ENCODE peak calls at places on chromosome 22, in ten cellular contexts. One of them, this sample, is unnamed.

GRCh38 chr22:44392446-44392921 is 79.7 kb upstream of the SHISAL1 start:
- DNase-seq in A549: no peak
- DNase-seq in DMS 273 treated with DMSO at 0.1 percent for 48 hours: no peak
- DNase-seq in HCEC 1CT: no peak
- DNase-seq in activated CD4-positive, alpha-beta T cell treated with anti-CD3 and anti-CD28 coated beads for 24 hours: no peak
- DNase-seq in H9: peak; percentile 21
- DNase-seq in activated T-helper 1 cell treated with Interleukin-2 at 50 U/mL for 16 hours: no peak
- DNase-seq in pulmonary artery endothelial cell: no peak
- DNase-seq in stimulated activated CD4-positive, alpha-beta T cell treated with anti-CD3 and anti-CD28 coated beads, Interleukin-1b, Interleukin-23, amount 100 ng/mL, for 1 hour: no peak
- DNase-seq in cardiac septum: peak; percentile 36
- DNase-seq in this sample: no peak

GRCh38 chr22:21624120-21624879 is 5.5 kb downstream of the YDJC start:
- DNase-seq in pulmonary artery endothelial cell: no peak
- DNase-seq in A549: peak; percentile 31
- DNase-seq in activated T-helper 1 cell treated with Interleukin-2 at 50 U/mL for 16 hours: no peak
- DNase-seq in HCEC 1CT: peak; percentile 18
- DNase-seq in activated CD4-positive, alpha-beta T cell treated with anti-CD3 and anti-CD28 coated beads for 24 hours: peak; percentile 43
- DNase-seq in stimulated activated CD4-positive, alpha-beta T cell treated with anti-CD3 and anti-CD28 coated beads, Interleukin-1b, Interleukin-23, amount 100 ng/mL, for 1 hour: no peak
- DNase-seq in cardiac septum: no peak
- DNase-seq in DMS 273 treated with DMSO at 0.1 percent for 48 hours: no peak
- DNase-seq in H9: peak; percentile 72
- DNase-seq in this sample: no peak

GRCh38 chr22:23246982-23247766 is 66.9 kb downstream of the BCR start:
- DNase-seq in A549: no peak
- DNase-seq in DMS 273 treated with DMSO at 0.1 percent for 48 hours: no peak
- DNase-seq in cardiac septum: no peak
- DNase-seq in activated CD4-positive, alpha-beta T cell treated with anti-CD3 and anti-CD28 coated beads for 24 hours: no peak
- DNase-seq in pulmonary artery endothelial cell: no peak
- DNase-seq in activated T-helper 1 cell treated with Interleukin-2 at 50 U/mL for 16 hours: no peak
- DNase-seq in H9: no peak
- DNase-seq in HCEC 1CT: no peak
- DNase-seq in stimulated activated CD4-positive, alpha-beta T cell treated with anti-CD3 and anti-CD28 coated beads, Interleukin-1b, Interleukin-23, amount 100 ng/mL, for 1 hour: no peak
- DNase-seq in this sample: no peak

GRCh38 chr22:20118572-20119020 is 1.6 kb upstream of the TRMT2A start:
- DNase-seq in cardiac septum: no peak
- DNase-seq in pulmonary artery endothelial cell: no peak
- DNase-seq in stimulated activated CD4-positive, alpha-beta T cell treated with anti-CD3 and anti-CD28 coated beads, Interleukin-1b, Interleukin-23, amount 100 ng/mL, for 1 hour: no peak
- DNase-seq in DMS 273 treated with DMSO at 0.1 percent for 48 hours: no peak
- DNase-seq in H9: no peak
- DNase-seq in HCEC 1CT: no peak
- DNase-seq in activated CD4-positive, alpha-beta T cell treated with anti-CD3 and anti-CD28 coated beads for 24 hours: no peak
- DNase-seq in A549: no peak
- DNase-seq in activated T-helper 1 cell treated with Interleukin-2 at 50 U/mL for 16 hours: no peak
- DNase-seq in this sample: no peak

GRCh38 chr22:28922540-28923244 is 39.3 kb downstream of the ZNRF3 start:
- DNase-seq in HCEC 1CT: no peak
- DNase-seq in activated CD4-positive, alpha-beta T cell treated with anti-CD3 and anti-CD28 coated beads for 24 hours: no peak
- DNase-seq in activated T-helper 1 cell treated with Interleukin-2 at 50 U/mL for 16 hours: no peak
- DNase-seq in A549: no peak
- DNase-seq in DMS 273 treated with DMSO at 0.1 percent for 48 hours: no peak
- DNase-seq in pulmonary artery endothelial cell: no peak
- DNase-seq in cardiac septum: no peak
- DNase-seq in H9: no peak
- DNase-seq in stimulated activated CD4-positive, alpha-beta T cell treated with anti-CD3 and anti-CD28 coated beads, Interleukin-1b, Interleukin-23, amount 100 ng/mL, for 1 hour: no peak
- DNase-seq in this sample: no peak

GRCh38 chr22:36762687-36763260 is 13.1 kb downstream of the IFT27 start:
- DNase-seq in activated T-helper 1 cell treated with Interleukin-2 at 50 U/mL for 16 hours: no peak
- DNase-seq in pulmonary artery endothelial cell: no peak
- DNase-seq in stimulated activated CD4-positive, alpha-beta T cell treated with anti-CD3 and anti-CD28 coated beads, Interleukin-1b, Interleukin-23, amount 100 ng/mL, for 1 hour: no peak
- DNase-seq in HCEC 1CT: no peak
- DNase-seq in activated CD4-positive, alpha-beta T cell treated with anti-CD3 and anti-CD28 coated beads for 24 hours: no peak
- DNase-seq in A549: no peak
- DNase-seq in cardiac septum: peak; percentile 81
- DNase-seq in DMS 273 treated with DMSO at 0.1 percent for 48 hours: no peak
- DNase-seq in H9: peak; percentile 14
- DNase-seq in this sample: no peak

GRCh38 chr22:37175414-37176144 is 12.5 kb downstream of the C1QTNF6 start:
- DNase-seq in pulmonary artery endothelial cell: no peak
- DNase-seq in DMS 273 treated with DMSO at 0.1 percent for 48 hours: no peak
- DNase-seq in H9: no peak
- DNase-seq in HCEC 1CT: no peak
- DNase-seq in stimulated activated CD4-positive, alpha-beta T cell treated with anti-CD3 and anti-CD28 coated beads, Interleukin-1b, Interleukin-23, amount 100 ng/mL, for 1 hour: no peak
- DNase-seq in activated CD4-positive, alpha-beta T cell treated with anti-CD3 and anti-CD28 coated beads for 24 hours: no peak
- DNase-seq in A549: no peak
- DNase-seq in activated T-helper 1 cell treated with Interleukin-2 at 50 U/mL for 16 hours: no peak
- DNase-seq in cardiac septum: peak; percentile 50
- DNase-seq in this sample: no peak

GRCh38 chr22:17907731-17908051 is 116.7 kb downstream of the MICAL3 start:
- DNase-seq in A549: no peak
- DNase-seq in H9: no peak
- DNase-seq in HCEC 1CT: no peak
- DNase-seq in DMS 273 treated with DMSO at 0.1 percent for 48 hours: no peak
- DNase-seq in activated T-helper 1 cell treated with Interleukin-2 at 50 U/mL for 16 hours: no peak
- DNase-seq in pulmonary artery endothelial cell: no peak
- DNase-seq in stimulated activated CD4-positive, alpha-beta T cell treated with anti-CD3 and anti-CD28 coated beads, Interleukin-1b, Interleukin-23, amount 100 ng/mL, for 1 hour: no peak
- DNase-seq in activated CD4-positive, alpha-beta T cell treated with anti-CD3 and anti-CD28 coated beads for 24 hours: no peak
- DNase-seq in cardiac septum: no peak
- DNase-seq in this sample: no peak

GRCh38 chr22:35355744-35356420 is 25.0 kb upstream of the HMOX1 start:
- DNase-seq in H9: no peak
- DNase-seq in A549: no peak
- DNase-seq in pulmonary artery endothelial cell: no peak
- DNase-seq in DMS 273 treated with DMSO at 0.1 percent for 48 hours: peak; percentile 46
- DNase-seq in activated CD4-positive, alpha-beta T cell treated with anti-CD3 and anti-CD28 coated beads for 24 hours: no peak
- DNase-seq in activated T-helper 1 cell treated with Interleukin-2 at 50 U/mL for 16 hours: no peak
- DNase-seq in stimulated activated CD4-positive, alpha-beta T cell treated with anti-CD3 and anti-CD28 coated beads, Interleukin-1b, Interleukin-23, amount 100 ng/mL, for 1 hour: no peak
- DNase-seq in HCEC 1CT: peak; percentile 14
- DNase-seq in cardiac septum: no peak
- DNase-seq in this sample: no peak

GRCh38 chr22:41028841-41029240 is 63.6 kb upstream of the EP300 start:
- DNase-seq in DMS 273 treated with DMSO at 0.1 percent for 48 hours: no peak
- DNase-seq in stimulated activated CD4-positive, alpha-beta T cell treated with anti-CD3 and anti-CD28 coated beads, Interleukin-1b, Interleukin-23, amount 100 ng/mL, for 1 hour: no peak
- DNase-seq in A549: peak; percentile 31
- DNase-seq in cardiac septum: no peak
- DNase-seq in HCEC 1CT: peak; percentile 94
- DNase-seq in activated T-helper 1 cell treated with Interleukin-2 at 50 U/mL for 16 hours: no peak
- DNase-seq in pulmonary artery endothelial cell: no peak
- DNase-seq in activated CD4-positive, alpha-beta T cell treated with anti-CD3 and anti-CD28 coated beads for 24 hours: no peak
- DNase-seq in H9: no peak
- DNase-seq in this sample: no peak

GRCh38 chr22:42651134-42651533 is 1.9 kb upstream of the CYB5R3 start:
- DNase-seq in activated T-helper 1 cell treated with Interleukin-2 at 50 U/mL for 16 hours: no peak
- DNase-seq in HCEC 1CT: peak; percentile 63
- DNase-seq in cardiac septum: no peak
- DNase-seq in stimulated activated CD4-positive, alpha-beta T cell treated with anti-CD3 and anti-CD28 coated beads, Interleukin-1b, Interleukin-23, amount 100 ng/mL, for 1 hour: no peak
- DNase-seq in H9: no peak
- DNase-seq in A549: peak; percentile 49
- DNase-seq in pulmonary artery endothelial cell: no peak
- DNase-seq in activated CD4-positive, alpha-beta T cell treated with anti-CD3 and anti-CD28 coated beads for 24 hours: no peak
- DNase-seq in DMS 273 treated with DMSO at 0.1 percent for 48 hours: no peak
- DNase-seq in this sample: no peak

GRCh38 chr22:42931421-42932196 is 74.5 kb upstream of the ARFGAP3 start:
- DNase-seq in DMS 273 treated with DMSO at 0.1 percent for 48 hours: no peak
- DNase-seq in stimulated activated CD4-positive, alpha-beta T cell treated with anti-CD3 and anti-CD28 coated beads, Interleukin-1b, Interleukin-23, amount 100 ng/mL, for 1 hour: no peak
- DNase-seq in activated T-helper 1 cell treated with Interleukin-2 at 50 U/mL for 16 hours: no peak
- DNase-seq in activated CD4-positive, alpha-beta T cell treated with anti-CD3 and anti-CD28 coated beads for 24 hours: no peak
- DNase-seq in HCEC 1CT: peak; percentile 30
- DNase-seq in cardiac septum: peak; percentile 75
- DNase-seq in pulmonary artery endothelial cell: no peak
- DNase-seq in H9: no peak
- DNase-seq in A549: no peak
- DNase-seq in this sample: no peak

GRCh38 chr22:50089231-50090140 is at the start of gene MOV10L1:
- DNase-seq in H9: peak; percentile 70
- DNase-seq in DMS 273 treated with DMSO at 0.1 percent for 48 hours: no peak
- DNase-seq in activated CD4-positive, alpha-beta T cell treated with anti-CD3 and anti-CD28 coated beads for 24 hours: peak; percentile 19
- DNase-seq in pulmonary artery endothelial cell: no peak
- DNase-seq in activated T-helper 1 cell treated with Interleukin-2 at 50 U/mL for 16 hours: no peak
- DNase-seq in A549: no peak
- DNase-seq in HCEC 1CT: no peak
- DNase-seq in cardiac septum: no peak
- DNase-seq in stimulated activated CD4-positive, alpha-beta T cell treated with anti-CD3 and anti-CD28 coated beads, Interleukin-1b, Interleukin-23, amount 100 ng/mL, for 1 hour: no peak
- DNase-seq in this sample: no peak

GRCh38 chr22:36580846-36581245 is 51.9 kb upstream of the EIF3D start:
- DNase-seq in activated CD4-positive, alpha-beta T cell treated with anti-CD3 and anti-CD28 coated beads for 24 hours: no peak
- DNase-seq in A549: no peak
- DNase-seq in H9: no peak
- DNase-seq in activated T-helper 1 cell treated with Interleukin-2 at 50 U/mL for 16 hours: no peak
- DNase-seq in cardiac septum: no peak
- DNase-seq in HCEC 1CT: no peak
- DNase-seq in DMS 273 treated with DMSO at 0.1 percent for 48 hours: no peak
- DNase-seq in stimulated activated CD4-positive, alpha-beta T cell treated with anti-CD3 and anti-CD28 coated beads, Interleukin-1b, Interleukin-23, amount 100 ng/mL, for 1 hour: no peak
- DNase-seq in pulmonary artery endothelial cell: no peak
- DNase-seq in this sample: no peak

GRCh38 chr22:19871845-19872778 is 17.4 kb upstream of the GNB1L start:
- DNase-seq in HCEC 1CT: no peak
- DNase-seq in A549: no peak
- DNase-seq in DMS 273 treated with DMSO at 0.1 percent for 48 hours: no peak
- DNase-seq in stimulated activated CD4-positive, alpha-beta T cell treated with anti-CD3 and anti-CD28 coated beads, Interleukin-1b, Interleukin-23, amount 100 ng/mL, for 1 hour: no peak
- DNase-seq in H9: no peak
- DNase-seq in cardiac septum: peak; percentile 39
- DNase-seq in activated CD4-positive, alpha-beta T cell treated with anti-CD3 and anti-CD28 coated beads for 24 hours: no peak
- DNase-seq in pulmonary artery endothelial cell: no peak
- DNase-seq in activated T-helper 1 cell treated with Interleukin-2 at 50 U/mL for 16 hours: no peak
- DNase-seq in this sample: no peak

GRCh38 chr22:32018056-32018455 is 25.0 kb upstream of the SLC5A1 start:
- DNase-seq in pulmonary artery endothelial cell: no peak
- DNase-seq in HCEC 1CT: no peak
- DNase-seq in DMS 273 treated with DMSO at 0.1 percent for 48 hours: no peak
- DNase-seq in activated T-helper 1 cell treated with Interleukin-2 at 50 U/mL for 16 hours: no peak
- DNase-seq in A549: no peak
- DNase-seq in stimulated activated CD4-positive, alpha-beta T cell treated with anti-CD3 and anti-CD28 coated beads, Interleukin-1b, Interleukin-23, amount 100 ng/mL, for 1 hour: no peak
- DNase-seq in H9: no peak
- DNase-seq in activated CD4-positive, alpha-beta T cell treated with anti-CD3 and anti-CD28 coated beads for 24 hours: no peak
- DNase-seq in cardiac septum: no peak
- DNase-seq in this sample: no peak

GRCh38 chr22:18118345-18118915 is 7.8 kb downstream of the TUBA8 start:
- DNase-seq in stimulated activated CD4-positive, alpha-beta T cell treated with anti-CD3 and anti-CD28 coated beads, Interleukin-1b, Interleukin-23, amount 100 ng/mL, for 1 hour: no peak
- DNase-seq in H9: no peak
- DNase-seq in cardiac septum: no peak
- DNase-seq in activated CD4-positive, alpha-beta T cell treated with anti-CD3 and anti-CD28 coated beads for 24 hours: no peak
- DNase-seq in A549: no peak
- DNase-seq in HCEC 1CT: no peak
- DNase-seq in activated T-helper 1 cell treated with Interleukin-2 at 50 U/mL for 16 hours: no peak
- DNase-seq in pulmonary artery endothelial cell: no peak
- DNase-seq in DMS 273 treated with DMSO at 0.1 percent for 48 hours: no peak
- DNase-seq in this sample: no peak

GRCh38 chr22:19039448-19039780 is 82.8 kb downstream of the DGCR2 start:
- DNase-seq in activated CD4-positive, alpha-beta T cell treated with anti-CD3 and anti-CD28 coated beads for 24 hours: no peak
- DNase-seq in HCEC 1CT: no peak
- DNase-seq in activated T-helper 1 cell treated with Interleukin-2 at 50 U/mL for 16 hours: no peak
- DNase-seq in H9: no peak
- DNase-seq in cardiac septum: no peak
- DNase-seq in A549: no peak
- DNase-seq in stimulated activated CD4-positive, alpha-beta T cell treated with anti-CD3 and anti-CD28 coated beads, Interleukin-1b, Interleukin-23, amount 100 ng/mL, for 1 hour: no peak
- DNase-seq in pulmonary artery endothelial cell: no peak
- DNase-seq in DMS 273 treated with DMSO at 0.1 percent for 48 hours: no peak
- DNase-seq in this sample: no peak

GRCh38 chr22:41976070-41976901 is 7.0 kb downstream of the SEPTIN3 start:
- DNase-seq in activated CD4-positive, alpha-beta T cell treated with anti-CD3 and anti-CD28 coated beads for 24 hours: peak; percentile 38
- DNase-seq in stimulated activated CD4-positive, alpha-beta T cell treated with anti-CD3 and anti-CD28 coated beads, Interleukin-1b, Interleukin-23, amount 100 ng/mL, for 1 hour: no peak
- DNase-seq in H9: no peak
- DNase-seq in cardiac septum: no peak
- DNase-seq in HCEC 1CT: no peak
- DNase-seq in DMS 273 treated with DMSO at 0.1 percent for 48 hours: no peak
- DNase-seq in pulmonary artery endothelial cell: no peak
- DNase-seq in A549: no peak
- DNase-seq in activated T-helper 1 cell treated with Interleukin-2 at 50 U/mL for 16 hours: peak; percentile 37
- DNase-seq in this sample: peak; percentile 82

GRCh38 chr22:46086577-46087335 is 63.6 kb upstream of the PPARA start:
- DNase-seq in stimulated activated CD4-positive, alpha-beta T cell treated with anti-CD3 and anti-CD28 coated beads, Interleukin-1b, Interleukin-23, amount 100 ng/mL, for 1 hour: no peak
- DNase-seq in H9: no peak
- DNase-seq in A549: no peak
- DNase-seq in HCEC 1CT: peak; percentile 76
- DNase-seq in cardiac septum: peak; percentile 73
- DNase-seq in activated T-helper 1 cell treated with Interleukin-2 at 50 U/mL for 16 hours: no peak
- DNase-seq in DMS 273 treated with DMSO at 0.1 percent for 48 hours: no peak
- DNase-seq in activated CD4-positive, alpha-beta T cell treated with anti-CD3 and anti-CD28 coated beads for 24 hours: no peak
- DNase-seq in pulmonary artery endothelial cell: no peak
- DNase-seq in this sample: no peak

GRCh38 chr22:24459911-24460310 is 32.5 kb downstream of the ADORA2A start:
- DNase-seq in activated CD4-positive, alpha-beta T cell treated with anti-CD3 and anti-CD28 coated beads for 24 hours: no peak
- DNase-seq in H9: no peak
- DNase-seq in DMS 273 treated with DMSO at 0.1 percent for 48 hours: no peak
- DNase-seq in pulmonary artery endothelial cell: no peak
- DNase-seq in A549: no peak
- DNase-seq in stimulated activated CD4-positive, alpha-beta T cell treated with anti-CD3 and anti-CD28 coated beads, Interleukin-1b, Interleukin-23, amount 100 ng/mL, for 1 hour: no peak
- DNase-seq in cardiac septum: no peak
- DNase-seq in HCEC 1CT: no peak
- DNase-seq in activated T-helper 1 cell treated with Interleukin-2 at 50 U/mL for 16 hours: no peak
- DNase-seq in this sample: no peak

GRCh38 chr22:20305894-20306645 is 13.8 kb downstream of the DGCR6L start:
- DNase-seq in activated T-helper 1 cell treated with Interleukin-2 at 50 U/mL for 16 hours: no peak
- DNase-seq in activated CD4-positive, alpha-beta T cell treated with anti-CD3 and anti-CD28 coated beads for 24 hours: no peak
- DNase-seq in pulmonary artery endothelial cell: no peak
- DNase-seq in HCEC 1CT: no peak
- DNase-seq in A549: no peak
- DNase-seq in DMS 273 treated with DMSO at 0.1 percent for 48 hours: no peak
- DNase-seq in stimulated activated CD4-positive, alpha-beta T cell treated with anti-CD3 and anti-CD28 coated beads, Interleukin-1b, Interleukin-23, amount 100 ng/mL, for 1 hour: no peak
- DNase-seq in cardiac septum: no peak
- DNase-seq in H9: no peak
- DNase-seq in this sample: no peak

GRCh38 chr22:37431811-37432707 is 4.8 kb upstream of the ELFN2 start:
- DNase-seq in HCEC 1CT: peak; percentile 98
- DNase-seq in cardiac septum: no peak
- DNase-seq in stimulated activated CD4-positive, alpha-beta T cell treated with anti-CD3 and anti-CD28 coated beads, Interleukin-1b, Interleukin-23, amount 100 ng/mL, for 1 hour: no peak
- DNase-seq in A549: peak; percentile 86
- DNase-seq in activated CD4-positive, alpha-beta T cell treated with anti-CD3 and anti-CD28 coated beads for 24 hours: peak; percentile 29
- DNase-seq in activated T-helper 1 cell treated with Interleukin-2 at 50 U/mL for 16 hours: no peak
- DNase-seq in pulmonary artery endothelial cell: peak; percentile 61
- DNase-seq in H9: no peak
- DNase-seq in DMS 273 treated with DMSO at 0.1 percent for 48 hours: no peak
- DNase-seq in this sample: no peak

GRCh38 chr22:36770946-36771340 is 5.0 kb downstream of the IFT27 start:
- DNase-seq in pulmonary artery endothelial cell: no peak
- DNase-seq in H9: no peak
- DNase-seq in cardiac septum: peak; percentile 44
- DNase-seq in stimulated activated CD4-positive, alpha-beta T cell treated with anti-CD3 and anti-CD28 coated beads, Interleukin-1b, Interleukin-23, amount 100 ng/mL, for 1 hour: no peak
- DNase-seq in HCEC 1CT: no peak
- DNase-seq in A549: no peak
- DNase-seq in activated T-helper 1 cell treated with Interleukin-2 at 50 U/mL for 16 hours: no peak
- DNase-seq in activated CD4-positive, alpha-beta T cell treated with anti-CD3 and anti-CD28 coated beads for 24 hours: no peak
- DNase-seq in DMS 273 treated with DMSO at 0.1 percent for 48 hours: no peak
- DNase-seq in this sample: no peak

GRCh38 chr22:46287873-46288751 is 8.6 kb upstream of the GTSE1 start:
- DNase-seq in activated CD4-positive, alpha-beta T cell treated with anti-CD3 and anti-CD28 coated beads for 24 hours: no peak
- DNase-seq in DMS 273 treated with DMSO at 0.1 percent for 48 hours: no peak
- DNase-seq in cardiac septum: peak; percentile 81
- DNase-seq in activated T-helper 1 cell treated with Interleukin-2 at 50 U/mL for 16 hours: no peak
- DNase-seq in A549: no peak
- DNase-seq in stimulated activated CD4-positive, alpha-beta T cell treated with anti-CD3 and anti-CD28 coated beads, Interleukin-1b, Interleukin-23, amount 100 ng/mL, for 1 hour: no peak
- DNase-seq in HCEC 1CT: no peak
- DNase-seq in H9: no peak
- DNase-seq in pulmonary artery endothelial cell: no peak
- DNase-seq in this sample: no peak

GRCh38 chr22:37623075-37624016 is 14.7 kb downstream of the GGA1 start:
- DNase-seq in stimulated activated CD4-positive, alpha-beta T cell treated with anti-CD3 and anti-CD28 coated beads, Interleukin-1b, Interleukin-23, amount 100 ng/mL, for 1 hour: peak; percentile 61
- DNase-seq in activated T-helper 1 cell treated with Interleukin-2 at 50 U/mL for 16 hours: peak; percentile 61
- DNase-seq in A549: peak; percentile 32
- DNase-seq in DMS 273 treated with DMSO at 0.1 percent for 48 hours: no peak
- DNase-seq in pulmonary artery endothelial cell: no peak
- DNase-seq in cardiac septum: no peak
- DNase-seq in HCEC 1CT: no peak
- DNase-seq in H9: peak; percentile 85
- DNase-seq in activated CD4-positive, alpha-beta T cell treated with anti-CD3 and anti-CD28 coated beads for 24 hours: peak; percentile 66
- DNase-seq in this sample: peak; percentile 77

GRCh38 chr22:39518124-39518786 is 2.1 kb upstream of the ATF4 start:
- DNase-seq in stimulated activated CD4-positive, alpha-beta T cell treated with anti-CD3 and anti-CD28 coated beads, Interleukin-1b, Interleukin-23, amount 100 ng/mL, for 1 hour: no peak
- DNase-seq in cardiac septum: no peak
- DNase-seq in HCEC 1CT: no peak
- DNase-seq in activated T-helper 1 cell treated with Interleukin-2 at 50 U/mL for 16 hours: no peak
- DNase-seq in H9: no peak
- DNase-seq in DMS 273 treated with DMSO at 0.1 percent for 48 hours: no peak
- DNase-seq in activated CD4-positive, alpha-beta T cell treated with anti-CD3 and anti-CD28 coated beads for 24 hours: no peak
- DNase-seq in A549: no peak
- DNase-seq in pulmonary artery endothelial cell: no peak
- DNase-seq in this sample: no peak

GRCh38 chr22:43441751-43442150 is 29.9 kb downstream of the MPPED1 start:
- DNase-seq in activated CD4-positive, alpha-beta T cell treated with anti-CD3 and anti-CD28 coated beads for 24 hours: no peak
- DNase-seq in pulmonary artery endothelial cell: no peak
- DNase-seq in A549: no peak
- DNase-seq in stimulated activated CD4-positive, alpha-beta T cell treated with anti-CD3 and anti-CD28 coated beads, Interleukin-1b, Interleukin-23, amount 100 ng/mL, for 1 hour: no peak
- DNase-seq in HCEC 1CT: no peak
- DNase-seq in activated T-helper 1 cell treated with Interleukin-2 at 50 U/mL for 16 hours: no peak
- DNase-seq in cardiac septum: peak; percentile 56
- DNase-seq in H9: peak; percentile 12
- DNase-seq in DMS 273 treated with DMSO at 0.1 percent for 48 hours: no peak
- DNase-seq in this sample: no peak

This sample was measured in retina.